ENCODE peak calls at places on chromosome 3, in ten cellular contexts. M is glutamatergic neuron; S is midbrain; G is activated T-cell treated with anti-CD3 and anti-CD28 coated beads, Interleukin-2, amount 50 U/mL, for 4 hours; L is coronary artery; H is RCC 7860; B is LHCN-M2; Q is Daoy; Z is KBM-7; D is endodermal cell. W is an unnamed sample.

GRCh38 chr3:120203016-120203415 is 82.0 kb downstream of the GPR156 start:
- DNase-seq in M (no peak), S (peak; percentile 66), G (no peak), L (no peak), H (no peak), B (peak; percentile 74), Q (peak; percentile 34), Z (peak; percentile 28), D (no peak), W (no peak)

GRCh38 chr3:11717768-11718581 is 74.3 kb upstream of the VGLL4 start:
- DNase-seq in M (no peak), S (no peak), G (no peak), L (no peak), H (peak; percentile 29), B (peak; percentile 37), Q (peak; percentile 32), Z (no peak), D (no peak), W (no peak)

GRCh38 chr3:22297436-22297835 is 546.4 kb upstream of the ZNF385D start:
- DNase-seq in M (no peak), S (no peak), G (no peak), L (no peak), H (no peak), B (no peak), Q (no peak), Z (no peak), D (no peak), W (no peak)

GRCh38 chr3:38364721-38365400 is 18.3 kb downstream of the XYLB start:
- DNase-seq in M (no peak), S (no peak), G (no peak), L (no peak), H (no peak), B (no peak), Q (no peak), Z (no peak), D (no peak), W (no peak)

GRCh38 chr3:176005564-176005963 is 1146.4 kb downstream of the NAALADL2 start:
- DNase-seq in M (no peak), S (no peak), G (no peak), L (no peak), H (no peak), B (no peak), Q (no peak), Z (no peak), D (no peak), W (no peak)

GRCh38 chr3:124246949-124247348 is 255.0 kb upstream of the ROPN1 start:
- DNase-seq in M (no peak), S (no peak), G (no peak), L (no peak), H (no peak), B (no peak), Q (peak; percentile 36), Z (peak; percentile 11), D (no peak), W (no peak)

GRCh38 chr3:184335661-184336483 is 1.5 kb upstream of the FAM131A start:
- DNase-seq in M (peak; percentile 93), S (peak; percentile 91), G (peak; percentile 90), L (peak; percentile 91), H (no peak), B (peak; percentile 59), Q (peak; percentile 91), Z (no peak), D (peak; percentile 98), W (peak; percentile 87)

GRCh38 chr3:194396897-194397756 is 1.9 kb downstream of the GP5 start:
- DNase-seq in M (no peak), S (no peak), G (peak; percentile 20), L (no peak), H (no peak), B (no peak), Q (no peak), Z (no peak), D (peak; percentile 82), W (peak; percentile 17)

GRCh38 chr3:129596194-129597086 is 10.0 kb downstream of the PLXND1 start:
- DNase-seq in M (peak; percentile 80), S (peak; percentile 87), G (no peak), L (peak; percentile 98), H (no peak), B (peak; percentile 91), Q (peak; percentile 91), Z (peak; percentile 60), D (peak; percentile 78), W (no peak)

GRCh38 chr3:149369991-149370866 is 7.2 kb downstream of the TM4SF1 start:
- DNase-seq in M (no peak), S (no peak), G (no peak), L (no peak), H (no peak), B (no peak), Q (no peak), Z (no peak), D (no peak), W (no peak)

GRCh38 chr3:132660056-132660744 is at the start of gene UBA5:
- DNase-seq in M (peak; percentile 70), S (peak; percentile 80), G (peak; percentile 56), L (peak; percentile 83), H (peak; percentile 56), B (peak; percentile 65), Q (peak; percentile 78), Z (peak; percentile 83), D (peak; percentile 87), W (peak; percentile 80)

GRCh38 chr3:197487911-197488391 is 67.8 kb downstream of the BDH1 start:
- DNase-seq in M (peak; percentile 66), S (no peak), G (no peak), L (no peak), H (peak; percentile 93), B (peak; percentile 99), Q (peak; percentile 98), Z (no peak), D (no peak), W (no peak)

GRCh38 chr3:15647629-15648167 is 46.2 kb downstream of the BTD start:
- DNase-seq in M (no peak), S (no peak), G (peak; percentile 21), L (no peak), H (peak; percentile 81), B (peak; percentile 100), Q (peak; percentile 91), Z (peak; percentile 92), D (no peak), W (peak; percentile 49)

GRCh38 chr3:159828542-159828943 is 160.1 kb upstream of the IL12A start:
- DNase-seq in M (no peak), S (peak; percentile 64), G (no peak), L (no peak), H (peak; percentile 40), B (peak; percentile 82), Q (peak; percentile 28), Z (peak; percentile 83), D (no peak), W (no peak)

GRCh38 chr3:74267583-74268184 is 346.8 kb downstream of the CNTN3 start:
- DNase-seq in M (no peak), S (peak; percentile 61), G (no peak), L (no peak), H (no peak), B (peak; percentile 17), Q (peak; percentile 15), Z (peak; percentile 64), D (peak; percentile 77), W (no peak)

GRCh38 chr3:129645291-129645690 is 38.8 kb upstream of the PLXND1 start:
- DNase-seq in M (no peak), S (no peak), G (no peak), L (no peak), H (no peak), B (no peak), Q (no peak), Z (peak; percentile 78), D (no peak), W (no peak)

GRCh38 chr3:131612745-131613144 is 110.0 kb upstream of the MRPL3 start:
- DNase-seq in M (no peak), S (no peak), G (no peak), L (no peak), H (no peak), B (no peak), Q (no peak), Z (no peak), D (no peak), W (no peak)

GRCh38 chr3:197368330-197368729 is 69.9 kb upstream of the DLG1 start:
- DNase-seq in M (no peak), S (no peak), G (no peak), L (peak; percentile 35), H (no peak), B (no peak), Q (peak; percentile 21), Z (no peak), D (peak; percentile 73), W (no peak)

GRCh38 chr3:143832433-143832832 is 15.8 kb downstream of the SLC9A9 start:
- DNase-seq in M (no peak), S (no peak), G (no peak), L (no peak), H (peak; percentile 72), B (peak; percentile 44), Q (no peak), Z (no peak), D (no peak), W (no peak)

GRCh38 chr3:188792788-188793187 is 379.0 kb upstream of the TPRG1 start:
- DNase-seq in M (peak; percentile 56), S (peak; percentile 52), G (no peak), L (no peak), H (no peak), B (peak; percentile 29), Q (no peak), Z (peak; percentile 21), D (peak; percentile 75), W (peak; percentile 4)

GRCh38 chr3:49738067-49738713 is 14.4 kb upstream of the GMPPB start:
- DNase-seq in M (no peak), S (no peak), G (no peak), L (no peak), H (no peak), B (no peak), Q (no peak), Z (no peak), D (no peak), W (no peak)

GRCh38 chr3:123394391-123395022 is 54.4 kb downstream of the ADCY5 start:
- DNase-seq in M (no peak), S (no peak), G (no peak), L (no peak), H (no peak), B (no peak), Q (no peak), Z (no peak), D (no peak), W (no peak)

GRCh38 chr3:116233921-116234320 is 211.4 kb downstream of the LSAMP start:
- DNase-seq in M (no peak), S (no peak), G (no peak), L (no peak), H (no peak), B (no peak), Q (no peak), Z (no peak), D (no peak), W (no peak)

GRCh38 chr3:113054552-113054951 is 63.8 kb downstream of the GTPBP8 start:
- DNase-seq in M (no peak), S (no peak), G (no peak), L (no peak), H (no peak), B (peak; percentile 71), Q (no peak), Z (no peak), D (no peak), W (no peak)

GRCh38 chr3:188396900-188397299 is 242.9 kb downstream of the LPP start:
- DNase-seq in M (no peak), S (no peak), G (no peak), L (no peak), H (no peak), B (no peak), Q (no peak), Z (no peak), D (no peak), W (no peak)

GRCh38 chr3:197029511-197030167 is at the start of gene MELTF:
- DNase-seq in M (peak; percentile 86), S (peak; percentile 15), G (peak; percentile 67), L (no peak), H (peak; percentile 22), B (peak; percentile 73), Q (peak; percentile 72), Z (peak; percentile 65), D (peak; percentile 90), W (peak; percentile 77)

GRCh38 chr3:48688737-48689075 is 3.0 kb upstream of the NCKIPSD start:
- DNase-seq in M (no peak), S (no peak), G (no peak), L (no peak), H (no peak), B (no peak), Q (no peak), Z (no peak), D (no peak), W (peak; percentile 7)

GRCh38 chr3:145902166-145902565 is 258.8 kb downstream of the PLOD2 start:
- DNase-seq in M (no peak), S (no peak), G (no peak), L (no peak), H (no peak), B (no peak), Q (no peak), Z (no peak), D (no peak), W (no peak)

W was measured in activated naive CD4-positive, alpha-beta T cell treated with Interleukin-2 at 50 U/mL for 16 hours.